ENCODE peak calls at places on chromosome 13, in nine cellular contexts. Z, X, J, V, S, T, R, Y and G are unnamed samples. For H3K36me3, the result is how much of the 10 kb centered on the place peaks cover.

GRCh38 chr13:60047943-60048342 is 115.8 kb downstream of the DIAPH3 start:
- DNase-seq in Z (no peak), T (no peak), X (no peak), J (no peak), S (no peak), V (no peak), Y (no peak), R (no peak), G (no peak)

GRCh38 chr13:112722433-112723250 is 32.8 kb downstream of the ATP11A start:
- DNase-seq in X (peak), J (no peak), Z (peak), R (peak), S (no peak), T (peak), V (peak), Y (no peak), G (no peak)

GRCh38 chr13:85140192-85140591 is 659.0 kb downstream of the SLITRK6 start:
- DNase-seq in Z (no peak), T (no peak), S (no peak), J (no peak), X (peak), Y (no peak), V (peak), R (no peak), G (no peak)

GRCh38 chr13:79282976-79283375 is 123.1 kb downstream of the RBM26 start:
- DNase-seq in S (no peak), Z (no peak), X (no peak), J (no peak), Y (no peak), R (no peak), T (no peak), V (peak), G (no peak)

GRCh38 chr13:70708744-70709143 is 600.5 kb upstream of the KLHL1 start:
- DNase-seq in J (no peak), V (peak), X (no peak), Y (no peak), T (no peak), S (no peak), R (no peak), Z (no peak), G (no peak)

GRCh38 chr13:84126671-84127171 is 244.4 kb upstream of the SLITRK1 start:
- DNase-seq in V (no peak), Y (no peak), X (no peak), R (no peak), T (peak), J (no peak), S (no peak), Z (no peak), G (no peak)

GRCh38 chr13:74061939-74062595 is 72.1 kb downstream of the KLF12 start:
- DNase-seq in T (peak), X (peak), R (no peak), V (no peak), J (no peak), S (no peak), Z (no peak), Y (peak), G (no peak)

GRCh38 chr13:113804703-113805430 is 45.8 kb downstream of the TMEM255B start:
- DNase-seq in Z (no peak), X (no peak), T (no peak), R (no peak), S (no peak), V (no peak), Y (no peak), J (no peak), G (no peak)

GRCh38 chr13:50319603-50320296 is 304.5 kb downstream of the KCNRG start:
- DNase-seq in S (no peak), Y (no peak), T (no peak), X (peak), J (no peak), V (peak), Z (no peak), R (no peak), G (no peak)

GRCh38 chr13:20230913-20231838 is 943 bp downstream of the GJB6 start:
- DNase-seq in S (peak), R (no peak), T (no peak), V (no peak), Y (no peak), X (no peak), Z (no peak), J (no peak), G (no peak)
- H3K4me3 ChIP-seq in S (peak), R (peak), T (peak), V (peak), Y (peak), X (peak), Z (no peak), J (peak), G (peak)

GRCh38 chr13:102870677-102871415 is 25.0 kb downstream of the ERCC5 start:
- DNase-seq in X (peak), J (peak), R (peak), V (peak), Y (peak), S (no peak), Z (peak), T (peak), G (no peak)

GRCh38 chr13:102869948-102870676 is 24.3 kb downstream of the ERCC5 start:
- DNase-seq in J (no peak), Y (no peak), Z (no peak), S (no peak), X (no peak), V (no peak), R (no peak), T (no peak), G (no peak)

GRCh38 chr13:102872131-102872530 is 26.3 kb downstream of the ERCC5 start:
- DNase-seq in R (no peak), S (no peak), J (no peak), V (no peak), Z (no peak), T (no peak), Y (no peak), X (no peak), G (no peak)

GRCh38 chr13:102873653-102874052 is 27.8 kb downstream of the ERCC5 start:
- DNase-seq in S (no peak), T (no peak), Z (no peak), X (peak), J (no peak), V (peak), Y (no peak), R (no peak), G (no peak)

DNA sequence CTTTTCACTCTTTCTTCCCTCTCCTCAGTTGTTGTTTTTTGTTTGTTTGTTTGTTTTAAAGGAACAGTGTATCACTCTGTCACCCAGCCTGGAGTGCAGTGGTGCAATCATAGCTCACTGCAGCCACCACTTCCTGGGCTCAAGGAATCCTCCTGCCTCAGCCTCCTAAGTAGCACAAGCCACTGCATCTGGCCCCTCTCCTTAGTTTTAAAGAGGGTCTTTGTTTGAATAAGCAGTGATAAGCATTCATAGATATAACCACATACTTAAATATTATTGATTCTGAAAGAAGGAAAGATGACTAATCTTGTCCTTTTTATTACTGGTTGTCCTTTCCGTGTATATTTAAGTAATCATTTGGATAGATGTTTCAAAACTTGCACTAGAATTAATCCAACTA is 26.7 kb downstream of the ERCC5 start:
- DNase-seq in J (no peak), X (no peak), V (no peak), T (no peak), R (no peak), S (no peak), Y (no peak), Z (no peak), G (no peak)
- H3K36me3 ChIP-seq in J (under half), X (half or more), V (under half), T (under half), R (half or more), S (half or more), Y (under half), Z (under half), G (half or more)

DNA sequence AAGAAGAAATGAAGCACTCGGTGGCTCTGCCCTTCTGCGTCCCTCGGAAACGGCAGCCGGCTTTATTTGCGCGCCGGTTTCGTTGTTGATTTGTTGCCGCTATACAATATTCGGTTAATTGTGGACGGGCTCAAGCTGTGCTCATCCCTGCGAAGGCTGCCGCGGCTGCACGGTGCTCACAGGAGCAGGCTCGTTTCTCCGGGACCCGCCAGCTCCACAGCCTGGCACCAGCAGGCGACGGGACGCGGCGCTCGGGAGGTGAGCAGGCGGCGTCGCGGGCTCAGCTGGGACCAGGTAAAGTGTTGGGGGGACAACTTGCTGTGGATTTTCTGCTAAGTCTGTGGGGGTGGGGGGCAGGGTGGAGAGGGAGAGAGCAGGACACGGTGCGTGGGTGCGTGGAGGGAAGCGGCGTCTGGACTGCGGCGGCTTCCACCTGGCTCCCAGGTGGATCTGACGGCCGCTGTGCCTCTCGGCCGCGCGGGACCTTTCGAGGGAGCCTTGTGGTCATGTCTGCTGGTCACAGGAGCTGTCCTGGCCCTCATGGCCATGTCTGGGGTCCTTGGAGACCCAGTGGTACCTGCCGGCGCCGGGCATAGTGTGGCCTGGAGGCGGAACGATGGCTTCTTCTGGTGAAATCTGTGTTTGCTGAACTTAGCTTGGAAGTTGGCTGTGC is 90.9 kb downstream of the TEX29 start:
- DNase-seq in X (no peak), J (no peak), V (no peak), R (no peak), T (no peak), Z (no peak), Y (no peak), S (no peak), G (no peak)
- H3K4me3 ChIP-seq in X (no peak), J (no peak), V (no peak), R (no peak), T (no peak), Z (no peak), Y (no peak), S (peak), G (no peak)

DNA sequence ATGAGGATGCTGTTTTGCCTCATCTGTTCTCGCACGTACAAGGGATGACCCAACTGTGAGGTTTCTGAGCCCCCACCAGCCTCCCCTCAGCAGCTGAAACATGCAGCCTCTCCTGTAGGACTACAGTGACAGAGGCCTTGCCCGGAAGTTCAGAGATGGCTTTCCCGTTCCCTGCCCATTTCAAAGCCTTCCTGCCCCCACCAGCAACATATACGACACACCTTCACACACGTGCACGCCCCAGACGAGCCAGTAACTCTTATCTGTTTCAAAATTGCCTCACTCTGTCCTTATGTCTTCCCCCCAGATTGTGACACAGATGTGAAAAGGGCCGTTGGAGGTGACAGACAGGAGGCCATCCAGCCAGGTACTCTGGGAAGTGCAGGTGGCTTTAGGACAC is 95.8 kb downstream of the RAB20 start:
- DNase-seq in X (no peak), V (no peak), R (no peak), T (no peak), Z (no peak), Y (no peak), J (no peak), S (no peak), G (no peak)
- H3K36me3 ChIP-seq in X (under half), V (under half), R (half or more), T (under half), Z (under half), Y (under half), J (under half), S (half or more), G (under half)

GRCh38 chr13:45137501-45137880 is 17.2 kb downstream of the GTF2F2 start:
- DNase-seq in X (no peak), R (no peak), J (no peak), Y (no peak), S (no peak), T (no peak), V (no peak), Z (no peak), G (no peak)

GRCh38 chr13:45136741-45137500 is 16.6 kb downstream of the GTF2F2 start:
- DNase-seq in Z (no peak), J (no peak), X (no peak), S (no peak), Y (no peak), R (no peak), T (no peak), V (no peak), G (no peak)

GRCh38 chr13:45142440-45143345 is 22.4 kb downstream of the GTF2F2 start:
- DNase-seq in Z (no peak), Y (no peak), V (peak), J (no peak), R (no peak), S (no peak), X (peak), T (no peak), G (no peak)

GRCh38 chr13:45133396-45134118 is 13.2 kb downstream of the GTF2F2 start:
- DNase-seq in T (no peak), Y (no peak), J (no peak), V (no peak), X (no peak), Z (no peak), R (no peak), S (no peak), G (no peak)

DNA sequence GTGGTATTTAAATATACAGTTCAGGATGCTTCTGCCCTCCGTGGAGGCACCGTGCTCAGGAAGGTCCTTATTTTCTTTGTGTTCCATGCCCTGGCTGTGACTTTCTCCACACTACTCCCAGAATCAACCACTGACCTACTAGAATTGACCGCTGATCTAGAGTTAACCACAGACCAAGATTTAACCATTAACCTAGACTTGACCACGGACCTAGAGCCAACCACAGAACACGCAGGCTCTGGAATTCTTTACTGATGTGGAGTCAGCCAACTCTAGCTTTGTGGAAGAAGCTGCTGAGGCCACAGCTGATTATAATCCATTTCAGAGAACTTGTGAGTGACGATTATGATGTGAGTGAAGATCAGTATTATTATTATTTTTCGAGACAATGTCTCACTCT is 18.0 kb downstream of the GTF2F2 start:
- DNase-seq in J (no peak), Z (no peak), R (no peak), V (no peak), S (no peak), Y (no peak), X (no peak), T (no peak), G (no peak)
- H3K4me3 ChIP-seq in J (no peak), Z (no peak), R (no peak), V (no peak), S (no peak), Y (no peak), X (no peak), T (no peak), G (no peak)

DNA sequence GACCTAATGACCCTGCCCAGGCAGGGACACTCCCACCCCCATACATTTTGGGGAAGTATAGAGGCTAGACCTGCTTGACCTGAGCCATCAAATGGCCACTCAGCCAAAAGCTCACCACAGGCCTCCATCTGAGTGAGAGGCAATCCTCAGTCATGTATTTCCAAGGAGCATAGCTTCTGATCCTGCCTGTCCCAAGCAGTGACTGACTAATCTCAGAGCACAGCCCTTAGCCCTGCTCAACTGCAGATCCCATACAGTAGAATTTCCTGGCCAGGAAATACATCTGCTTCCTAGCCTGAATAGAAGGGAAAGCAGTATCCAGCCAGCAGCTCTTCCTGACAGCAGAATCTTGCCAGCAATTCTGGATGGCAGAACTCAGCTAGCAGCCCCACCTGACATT is 880.6 kb upstream of the GPC6 start:
- DNase-seq in X (no peak), R (no peak), Y (no peak), J (no peak), V (no peak), S (no peak), T (peak), Z (no peak), G (no peak)
- H3K36me3 ChIP-seq in X (under half), R (under half), Y (under half), J (under half), V (under half), S (under half), T (under half), Z (under half), G (under half)

GRCh38 chr13:101451641-101452040 is 834 bp upstream of the ITGBL1 start:
- DNase-seq in Y (no peak), R (no peak), T (no peak), Z (no peak), X (no peak), S (no peak), J (no peak), V (no peak), G (no peak)

GRCh38 chr13:101453784-101454201 is 1.3 kb downstream of the ITGBL1 start:
- DNase-seq in X (no peak), S (no peak), Z (peak), V (peak), Y (peak), R (peak), J (peak), T (no peak), G (no peak)

GRCh38 chr13:101454767-101455166 is 2.3 kb downstream of the ITGBL1 start:
- DNase-seq in Y (no peak), X (no peak), S (no peak), R (no peak), J (no peak), Z (no peak), V (peak), T (no peak), G (no peak)

GRCh38 chr13:101450749-101451130 is 1.7 kb upstream of the ITGBL1 start:
- DNase-seq in Y (no peak), V (peak), S (no peak), T (no peak), J (no peak), Z (no peak), X (no peak), R (no peak), G (no peak)

DNA sequence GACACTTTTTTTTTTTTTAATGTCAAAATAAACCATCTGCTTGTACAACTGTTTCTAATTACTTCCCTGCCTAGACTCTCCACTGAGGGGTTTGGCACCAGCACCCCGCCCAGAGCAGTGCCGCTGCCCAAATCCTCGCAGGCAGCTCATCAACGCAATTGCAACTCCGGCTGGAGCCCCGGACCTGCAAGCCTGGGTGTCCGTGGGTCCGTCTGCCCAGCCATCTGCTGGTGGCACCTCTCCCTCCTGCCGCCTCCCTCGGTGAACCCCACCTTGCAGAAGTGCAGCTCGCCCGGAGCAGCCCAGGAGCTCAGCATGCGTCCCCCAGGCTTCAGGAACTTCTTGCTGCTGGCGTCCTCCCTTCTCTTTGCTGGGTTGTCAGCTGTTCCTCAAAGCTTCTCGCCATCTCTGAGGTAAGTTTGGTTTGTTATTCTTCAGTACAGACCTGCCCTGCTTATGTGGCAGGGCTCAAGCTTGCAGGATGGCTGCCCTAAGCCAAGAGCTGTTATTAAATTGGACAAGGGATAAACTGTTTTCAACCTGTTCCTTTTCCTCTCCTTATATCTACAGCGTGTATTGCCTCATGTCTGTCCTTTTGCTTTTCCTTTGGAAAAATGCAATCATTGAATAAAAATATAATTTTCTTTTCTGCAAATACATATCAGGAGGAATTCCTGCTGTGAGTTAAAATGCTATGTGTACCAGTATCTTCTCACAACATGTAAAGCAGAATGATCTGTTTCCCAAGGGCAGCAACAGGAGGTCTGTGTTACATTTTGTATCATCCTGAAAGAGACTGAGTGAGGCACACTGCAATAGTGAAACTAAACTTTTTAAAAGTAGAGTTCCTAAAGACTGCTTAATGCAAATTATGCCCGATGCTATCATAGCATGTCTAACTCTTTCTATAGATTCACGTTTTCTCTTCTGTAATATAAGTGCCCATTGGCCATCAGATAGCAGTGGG is at the start of gene ITGBL1:
- DNase-seq in V (peak), R (no peak), Z (peak), X (peak), J (no peak), Y (no peak), T (no peak), S (no peak), G (peak)
- H3K4me3 ChIP-seq in V (peak), R (peak), Z (peak), X (no peak), J (peak), Y (peak), T (no peak), S (peak), G (peak)